ENCODE peak calls at places on chromosome 14, in seven cellular contexts. S, Q, E, H, J, W and Y are unnamed samples.

GRCh38 chr14:76862546-76863282 is 36.5 kb downstream of the LRRC74A start:
- DNase-seq in E (no peak), S (no peak), H (no peak), W (no peak), Q (no peak), J (no peak), Y (no peak)

GRCh38 chr14:103014466-103015319 is 42.7 kb downstream of the CDC42BPB start:
- DNase-seq in S (peak), E (no peak), J (no peak), H (no peak), W (no peak), Q (peak), Y (peak)

GRCh38 chr14:38389666-38390065 is 133.8 kb upstream of the CLEC14A start:
- DNase-seq in H (no peak), E (no peak), W (no peak), Q (peak), J (no peak), S (no peak), Y (no peak)

GRCh38 chr14:74257988-74258704 is 18.9 kb downstream of the VSX2 start:
- DNase-seq in H (no peak), E (no peak), Q (no peak), W (no peak), S (peak), J (no peak), Y (no peak)

GRCh38 chr14:81169711-81170103 is 51.1 kb downstream of the GTF2A1 start:
- DNase-seq in W (no peak), H (peak), J (no peak), S (no peak), E (no peak), Q (peak), Y (no peak)

GRCh38 chr14:34632451-34632850 is 2.5 kb upstream of the SNX6 start:
- DNase-seq in Q (no peak), W (no peak), H (no peak), S (no peak), J (no peak), E (no peak), Y (no peak)

GRCh38 chr14:96616168-96616681 is 114.0 kb downstream of the PAPOLA start:
- DNase-seq in S (peak), H (no peak), E (no peak), J (no peak), Q (no peak), W (no peak), Y (no peak)

GRCh38 chr14:90491221-90491867 is 94.5 kb downstream of the CALM1 start:
- DNase-seq in W (no peak), H (peak), E (no peak), Q (peak), J (no peak), S (peak), Y (no peak)

GRCh38 chr14:55446833-55447232 is 6.4 kb upstream of the TBPL2 start:
- DNase-seq in Q (peak), E (no peak), S (no peak), J (no peak), H (no peak), W (no peak), Y (no peak)